ENCODE peak calls at places on chromosomes 13 and 19, in nine cellular contexts. C is NCI-H510A; R is stomach; J is HEK293T; F is HFF-Myc; T is thoracic aorta; D is activated CD4-positive, CD25-positive, alpha-beta regulatory T cell treated with anti-CD3 and anti-CD28 coated beads, Interleukin-2, amount 50 U/mL, for 72 hours; I is progenitor cell of endocrine pancreas; N is GDM1. E is an unnamed sample.

GRCh38 chr13:41060723-41061074 is 610 bp upstream of the WBP4 start:
- DNase-seq in C (no peak), R (peak), J (peak), F (no peak), T (peak), D (peak), I (peak), N (peak), E (peak)

GRCh38 chr19:6220385-6221191 is 59.2 kb downstream of the MLLT1 start:
- DNase-seq in C (no peak), R (no peak), J (no peak), F (no peak), T (no peak), D (no peak), I (no peak), N (no peak), E (no peak)

GRCh38 chr13:43089912-43090498 is 66.6 kb downstream of the DNAJC15 start:
- DNase-seq in C (no peak), R (no peak), J (no peak), F (no peak), T (no peak), D (no peak), I (no peak), N (no peak), E (no peak)

GRCh38 chr13:27791146-27791900 is 960 bp upstream of the GSX1 start:
- DNase-seq in C (no peak), R (no peak), J (no peak), F (no peak), T (no peak), D (no peak), I (no peak), N (no peak), E (no peak)

GRCh38 chr19:542173-542866 is 1.5 kb upstream of the GZMM start:
- DNase-seq in C (no peak), R (no peak), J (no peak), F (no peak), T (no peak), D (no peak), I (no peak), N (no peak), E (no peak)

GRCh38 chr19:33410915-33411401 is 37.4 kb downstream of the CEBPG start:
- DNase-seq in C (no peak), R (no peak), J (no peak), F (no peak), T (no peak), D (no peak), I (no peak), N (no peak), E (no peak)

GRCh38 chr19:1240925-1241324 is 626 bp upstream of the ATP5F1D start:
- DNase-seq in C (no peak), R (no peak), J (no peak), F (no peak), T (no peak), D (no peak), I (no peak), N (no peak), E (no peak)

GRCh38 chr13:23674795-23675640 is 104.8 kb downstream of the TNFRSF19 start:
- DNase-seq in C (no peak), R (no peak), J (no peak), F (no peak), T (no peak), D (no peak), I (no peak), N (no peak), E (no peak)

GRCh38 chr19:14048439-14049153 is 13.3 kb downstream of the PALM3 start:
- DNase-seq in C (no peak), R (peak), J (peak), F (no peak), T (no peak), D (peak), I (no peak), N (peak), E (no peak)

GRCh38 chr19:46195104-46195503 is 34.4 kb upstream of the IGFL1 start:
- DNase-seq in C (no peak), R (no peak), J (no peak), F (no peak), T (no peak), D (no peak), I (no peak), N (no peak), E (no peak)

GRCh38 chr13:20814224-20814910 is 40.6 kb upstream of the EEF1AKMT1 start:
- DNase-seq in C (no peak), R (peak), J (peak), F (peak), T (peak), D (no peak), I (no peak), N (no peak), E (no peak)

GRCh38 chr19:1944916-1945561 is 4.1 kb downstream of the CSNK1G2 start:
- DNase-seq in C (no peak), R (no peak), J (no peak), F (no peak), T (no peak), D (no peak), I (no peak), N (no peak), E (no peak)

GRCh38 chr13:63041640-63042414 is 1626.2 kb upstream of the PCDH20 start:
- DNase-seq in C (no peak), R (no peak), J (no peak), F (no peak), T (no peak), D (no peak), I (no peak), N (no peak), E (no peak)

GRCh38 chr19:4061683-4062575 is 4.8 kb downstream of the ZBTB7A start:
- DNase-seq in C (peak), R (peak), J (no peak), F (no peak), T (no peak), D (no peak), I (no peak), N (no peak), E (no peak)

GRCh38 chr19:40623403-40624239 is 22.5 kb downstream of the LTBP4 start:
- DNase-seq in C (peak), R (no peak), J (peak), F (no peak), T (no peak), D (no peak), I (peak), N (no peak), E (no peak)

GRCh38 chr13:40024962-40025714 is 369.7 kb downstream of the COG6 start:
- DNase-seq in C (no peak), R (no peak), J (no peak), F (no peak), T (no peak), D (no peak), I (no peak), N (no peak), E (no peak)

GRCh38 chr13:24851546-24851945 is 87.6 kb downstream of the RNF17 start:
- DNase-seq in C (no peak), R (no peak), J (no peak), F (no peak), T (no peak), D (no peak), I (no peak), N (no peak), E (no peak)

GRCh38 chr19:27794444-27795042 is 1418.4 kb downstream of the UQCRFS1 start:
- DNase-seq in C (no peak), R (no peak), J (no peak), F (no peak), T (no peak), D (no peak), I (no peak), N (no peak), E (no peak)

GRCh38 chr19:56837892-56838679 is 2.4 kb downstream of the PEG3 start:
- DNase-seq in C (no peak), R (no peak), J (no peak), F (no peak), T (peak), D (no peak), I (no peak), N (no peak), E (no peak)

GRCh38 chr13:112061367-112062046 is 5.4 kb upstream of the SOX1 start:
- DNase-seq in C (no peak), R (no peak), J (no peak), F (no peak), T (no peak), D (no peak), I (no peak), N (no peak), E (no peak)

GRCh38 chr13:26442541-26442940 is 114.9 kb upstream of the WASF3 start:
- DNase-seq in C (no peak), R (no peak), J (no peak), F (no peak), T (no peak), D (no peak), I (no peak), N (no peak), E (no peak)

GRCh38 chr13:95741584-95742563 is 64.9 kb downstream of the DNAJC3 start:
- DNase-seq in C (no peak), R (no peak), J (no peak), F (no peak), T (no peak), D (no peak), I (no peak), N (no peak), E (no peak)

GRCh38 chr13:32947886-32948285 is 68.3 kb upstream of the KL start:
- DNase-seq in C (no peak), R (no peak), J (no peak), F (no peak), T (no peak), D (no peak), I (no peak), N (no peak), E (no peak)

GRCh38 chr13:69035771-69036170 is 1071.9 kb upstream of the ATXN8OS start:
- DNase-seq in C (no peak), R (no peak), J (no peak), F (no peak), T (no peak), D (no peak), I (no peak), N (no peak), E (no peak)

GRCh38 chr19:13615890-13616289 is 109.6 kb upstream of the CACNA1A start:
- DNase-seq in C (no peak), R (no peak), J (no peak), F (no peak), T (no peak), D (no peak), I (no peak), N (no peak), E (no peak)

GRCh38 chr19:24054044-24054935 is 32.7 kb upstream of the ZNF254 start:
- DNase-seq in C (no peak), R (no peak), J (no peak), F (no peak), T (no peak), D (no peak), I (no peak), N (no peak), E (no peak)

GRCh38 chr19:40542197-40542859 is 34.3 kb upstream of the SHKBP1 start:
- DNase-seq in C (no peak), R (peak), J (no peak), F (peak), T (peak), D (no peak), I (no peak), N (no peak), E (no peak)

GRCh38 chr19:38513762-38514167 is 80.3 kb downstream of the RYR1 start:
- DNase-seq in C (no peak), R (no peak), J (no peak), F (no peak), T (no peak), D (no peak), I (no peak), N (no peak), E (no peak)

GRCh38 chr19:17967258-17968051 is 548 bp downstream of the KCNN1 start:
- DNase-seq in C (no peak), R (no peak), J (no peak), F (no peak), T (no peak), D (no peak), I (no peak), N (no peak), E (no peak)